ENCODE peak calls at places on chromosomes 6 and 20, in five cellular contexts. N is AML-193, L is retina, Z is GOT3, R is foreskin fibroblast. I is an unnamed sample.
A peak's percentile ranks its signal among the peaks of the same experiment; 100 is the strongest.

GRCh38 chr6:150119256-150119655 is 23.6 kb upstream of the PPP1R14C start:
- DNase-seq in N (peak; percentile 14), L (no peak), Z (no peak), R (no peak), I (no peak)

GRCh38 chr6:137949686-137950390 is 82.8 kb downstream of the TNFAIP3 start:
- DNase-seq in N (no peak), L (no peak), Z (no peak), R (no peak), I (no peak)

GRCh38 chr20:58344741-58345140 is 35.2 kb downstream of the RAB22A start:
- DNase-seq in N (no peak), L (no peak), Z (no peak), R (peak; percentile 41), I (no peak)

GRCh38 chr20:57055345-57055744 is 211.1 kb downstream of the BMP7 start:
- DNase-seq in N (no peak), L (no peak), Z (no peak), R (no peak), I (no peak)

GRCh38 chr20:34511891-34512265 is 4.3 kb upstream of the DYNLRB1 start:
- DNase-seq in N (no peak), L (no peak), Z (no peak), R (no peak), I (no peak)

GRCh38 chr6:35583893-35584688 is 71.4 kb upstream of the TULP1 start:
- DNase-seq in N (peak; percentile 84), L (peak; percentile 66), Z (no peak), R (peak; percentile 59), I (peak; percentile 35)

GRCh38 chr6:20688710-20689500 is 154.6 kb downstream of the CDKAL1 start:
- DNase-seq in N (no peak), L (no peak), Z (no peak), R (peak; percentile 16), I (no peak)

GRCh38 chr6:73631849-73632248 is 21.9 kb downstream of the SLC17A5 start:
- DNase-seq in N (no peak), L (no peak), Z (no peak), R (peak; percentile 46), I (no peak)

GRCh38 chr6:135176464-135176863 is 4.6 kb upstream of the MYB start:
- DNase-seq in N (peak; percentile 95), L (no peak), Z (no peak), R (no peak), I (no peak)

GRCh38 chr6:150290429-150290828 is 78.4 kb upstream of the IYD start:
- DNase-seq in N (no peak), L (no peak), Z (no peak), R (peak; percentile 61), I (no peak)

GRCh38 chr6:128806274-128806673 is 76.7 kb upstream of the LAMA2 start:
- DNase-seq in N (peak; percentile 31), L (no peak), Z (no peak), R (peak; percentile 10), I (no peak)

GRCh38 chr6:56802570-56802969 is 152.3 kb upstream of the BEND6 start:
- DNase-seq in N (no peak), L (no peak), Z (no peak), R (peak; percentile 44), I (no peak)

GRCh38 chr6:152070556-152070955 is 263.1 kb downstream of the ESR1 start:
- DNase-seq in N (no peak), L (no peak), Z (no peak), R (no peak), I (no peak)

GRCh38 chr6:86148586-86148985 is 505.9 kb upstream of the SYNCRIP start:
- DNase-seq in N (no peak), L (no peak), Z (no peak), R (no peak), I (no peak)

GRCh38 chr6:43996614-43997341 is 130.5 kb downstream of the MRPL14 start:
- DNase-seq in N (no peak), L (no peak), Z (no peak), R (no peak), I (no peak)

GRCh38 chr6:144543006-144543871 is 258.1 kb downstream of the UTRN start:
- DNase-seq in N (peak; percentile 99), L (no peak), Z (no peak), R (no peak), I (no peak)

GRCh38 chr6:84062519-84063154 is 29.1 kb downstream of the MRAP2 start:
- DNase-seq in N (no peak), L (no peak), Z (no peak), R (no peak), I (no peak)

GRCh38 chr6:1253816-1254215 is 58.1 kb upstream of the FOXQ1 start:
- DNase-seq in N (no peak), L (no peak), Z (no peak), R (no peak), I (no peak)

GRCh38 chr20:62285151-62285550 is 17.6 kb upstream of the ADRM1 start:
- DNase-seq in N (no peak), L (no peak), Z (no peak), R (no peak), I (no peak)

GRCh38 chr6:149012040-149012545 is 265.3 kb downstream of the UST start:
- DNase-seq in N (no peak), L (no peak), Z (peak; percentile 25), R (peak; percentile 98), I (peak; percentile 99)

GRCh38 chr6:33433560-33434191 is 13.8 kb downstream of the SYNGAP1 start:
- DNase-seq in N (no peak), L (no peak), Z (no peak), R (no peak), I (no peak)

GRCh38 chr6:17281497-17282481 is 628 bp downstream of the RBM24 start:
- DNase-seq in N (no peak), L (peak; percentile 84), Z (no peak), R (no peak), I (no peak)

GRCh38 chr6:167130712-167131684 is 8.1 kb downstream of the CCR6 start:
- DNase-seq in N (no peak), L (no peak), Z (no peak), R (no peak), I (no peak)

GRCh38 chr6:72246926-72247325 is 360.6 kb downstream of the RIMS1 start:
- DNase-seq in N (no peak), L (no peak), Z (no peak), R (no peak), I (no peak)

GRCh38 chr6:151409260-151409659 is 17.9 kb upstream of the ZBTB2 start:
- DNase-seq in N (no peak), L (no peak), Z (no peak), R (no peak), I (no peak)

GRCh38 chr6:166237611-166238010 is 70.0 kb upstream of the TBXT start:
- DNase-seq in N (no peak), L (no peak), Z (no peak), R (no peak), I (no peak)

GRCh38 chr6:5036309-5036708 is 32.5 kb upstream of the RPP40 start:
- DNase-seq in N (no peak), L (peak; percentile 45), Z (no peak), R (peak; percentile 29), I (no peak)

GRCh38 chr6:140174509-140174908 is 800.1 kb upstream of the CITED2 start:
- DNase-seq in N (peak; percentile 69), L (no peak), Z (peak; percentile 3), R (peak; percentile 96), I (peak; percentile 96)

GRCh38 chr6:89355511-89356185 is 3.1 kb upstream of the UBE2J1 start:
- DNase-seq in N (no peak), L (no peak), Z (no peak), R (no peak), I (no peak)

GRCh38 chr6:1376653-1377052 is 12.7 kb upstream of the FOXF2 start:
- DNase-seq in N (no peak), L (no peak), Z (no peak), R (no peak), I (no peak)